ENCODE peak calls at places on chromosomes 3 and 15, in ten cellular contexts. C is esophagus squamous epithelium, Q is Calu3, W is thoracic aorta, A is left ventricle myocardium inferior, R is kidney, T is Peyer's patch, U is cardiac muscle cell, S is left lung, F is HepG2. P is an unnamed sample.

GRCh38 chr3:45567730-45568172 is 26.8 kb upstream of the LIMD1 start:
- DNase-seq in C (no peak), W (no peak), S (peak; percentile 48), T (peak; percentile 47), A (no peak), R (no peak), Q (no peak), U (no peak), F (no peak), P (peak; percentile 28)

GRCh38 chr15:74839526-74840395 is 3.2 kb downstream of the ULK3 start:
- DNase-seq in Q (no peak), W (no peak), T (no peak), C (no peak), R (no peak), U (no peak), A (no peak), S (no peak), F (no peak), P (no peak)

GRCh38 chr3:64388886-64389285 is 163.6 kb upstream of the PRICKLE2 start:
- DNase-seq in U (no peak), S (no peak), A (no peak), Q (no peak), C (no peak), F (no peak), R (no peak), W (no peak), T (no peak), P (no peak)

GRCh38 chr3:13123765-13124164 is 50.5 kb upstream of the IQSEC1 start:
- DNase-seq in T (no peak), Q (no peak), W (no peak), A (no peak), S (no peak), U (no peak), F (no peak), C (no peak), R (peak; percentile 41), P (no peak)

GRCh38 chr3:13275376-13276005 is 144.6 kb downstream of the NUP210 start:
- DNase-seq in T (no peak), C (no peak), A (no peak), Q (no peak), U (no peak), S (no peak), F (no peak), W (no peak), R (no peak), P (peak; percentile 68)

GRCh38 chr3:142578309-142579223 is at the start of gene ATR:
- DNase-seq in U (peak; percentile 97), F (peak; percentile 89), C (peak; percentile 61), S (peak; percentile 97), R (peak; percentile 99), A (peak; percentile 97), Q (peak; percentile 100), T (peak; percentile 95), W (peak; percentile 80), P (peak; percentile 97)

GRCh38 chr15:84915011-84915958 is 30.8 kb downstream of the SLC28A1 start:
- DNase-seq in A (peak; percentile 86), U (peak; percentile 96), R (peak; percentile 93), S (peak; percentile 63), W (peak; percentile 84), F (peak; percentile 84), Q (peak; percentile 97), C (no peak), T (no peak), P (no peak)

GRCh38 chr3:13192471-13193213 is 119.4 kb upstream of the IQSEC1 start:
- DNase-seq in W (no peak), S (no peak), T (no peak), Q (peak; percentile 37), R (peak; percentile 64), F (peak; percentile 35), U (no peak), A (no peak), C (no peak), P (peak; percentile 68)

GRCh38 chr3:100252006-100252405 is 8.8 kb upstream of the TBC1D23 start:
- DNase-seq in T (no peak), S (no peak), C (no peak), R (no peak), U (no peak), Q (no peak), A (no peak), W (no peak), F (no peak), P (no peak)

GRCh38 chr3:100260081-100260684 is 609 bp upstream of the TBC1D23 start:
- DNase-seq in Q (no peak), R (peak; percentile 77), T (no peak), A (peak; percentile 47), U (peak; percentile 37), F (peak; percentile 35), S (peak; percentile 44), C (no peak), W (no peak), P (no peak)

GRCh38 chr3:100256724-100257123 is 4.1 kb upstream of the TBC1D23 start:
- DNase-seq in T (no peak), W (no peak), Q (no peak), C (no peak), R (no peak), F (no peak), A (no peak), S (no peak), U (no peak), P (no peak)

GRCh38 chr3:100257601-100258000 is 3.2 kb upstream of the TBC1D23 start:
- DNase-seq in F (no peak), W (no peak), T (no peak), R (no peak), S (no peak), A (no peak), Q (no peak), U (no peak), C (no peak), P (no peak)

GRCh38 chr3:100254168-100254777 is 6.5 kb upstream of the TBC1D23 start:
- DNase-seq in S (peak; percentile 37), F (peak; percentile 68), Q (peak; percentile 63), R (no peak), U (peak; percentile 81), C (no peak), W (no peak), T (peak; percentile 40), A (peak; percentile 29), P (no peak)
- TF ChIP-seq CTCF in S (peak; percentile 67), F (peak; percentile 89), Q (peak; percentile 72), R (peak; percentile 84), U (peak; percentile 87), C (peak; percentile 67), W (peak; percentile 82), T (peak; percentile 68), A (peak; percentile 95), P (peak; percentile 98)

GRCh38 chr3:28800203-28800602 is 451.6 kb upstream of the AZI2 start:
- DNase-seq in A (no peak), R (no peak), Q (no peak), C (no peak), W (no peak), S (no peak), T (no peak), F (no peak), U (no peak), P (no peak)

GRCh38 chr3:28799084-28799483 is 450.5 kb upstream of the AZI2 start:
- DNase-seq in C (no peak), T (no peak), A (no peak), W (no peak), S (no peak), Q (no peak), R (no peak), U (peak; percentile 11), F (no peak), P (no peak)
- TF ChIP-seq CTCF in C (no peak), T (no peak), A (no peak), W (no peak), S (no peak), Q (no peak), R (no peak), U (no peak), F (peak; percentile 16), P (no peak)

GRCh38 chr15:90294601-90295269 is 29.3 kb downstream of the NGRN start:
- DNase-seq in W (no peak), Q (no peak), A (no peak), F (no peak), R (no peak), T (no peak), S (no peak), C (no peak), U (no peak), P (no peak)
- TF ChIP-seq CTCF in W (no peak), Q (no peak), A (no peak), F (peak; percentile 50), R (no peak), T (no peak), S (no peak), C (no peak), U (no peak), P (no peak)

GRCh38 chr3:10707089-10707983 is 108.7 kb upstream of the SLC6A11 start:
- DNase-seq in T (no peak), A (no peak), W (no peak), U (peak; percentile 44), C (no peak), Q (no peak), R (peak; percentile 75), S (no peak), F (no peak), P (no peak)
- TF ChIP-seq CTCF in T (no peak), A (no peak), W (no peak), U (no peak), C (no peak), Q (no peak), R (no peak), S (no peak), F (no peak), P (peak; percentile 61)

GRCh38 chr15:87667643-87668042 is 588.9 kb downstream of the NTRK3 start:
- DNase-seq in S (no peak), W (no peak), C (no peak), T (no peak), F (no peak), R (no peak), Q (no peak), U (no peak), A (no peak), P (no peak)

GRCh38 chr15:87672309-87672897 is 584.1 kb downstream of the NTRK3 start:
- DNase-seq in C (no peak), R (no peak), W (no peak), S (no peak), T (no peak), Q (no peak), U (peak; percentile 35), A (peak; percentile 16), F (no peak), P (no peak)

GRCh38 chr15:87669846-87670245 is 586.7 kb downstream of the NTRK3 start:
- DNase-seq in A (no peak), F (no peak), U (no peak), W (no peak), T (no peak), C (no peak), R (no peak), Q (no peak), S (no peak), P (no peak)

DNA sequence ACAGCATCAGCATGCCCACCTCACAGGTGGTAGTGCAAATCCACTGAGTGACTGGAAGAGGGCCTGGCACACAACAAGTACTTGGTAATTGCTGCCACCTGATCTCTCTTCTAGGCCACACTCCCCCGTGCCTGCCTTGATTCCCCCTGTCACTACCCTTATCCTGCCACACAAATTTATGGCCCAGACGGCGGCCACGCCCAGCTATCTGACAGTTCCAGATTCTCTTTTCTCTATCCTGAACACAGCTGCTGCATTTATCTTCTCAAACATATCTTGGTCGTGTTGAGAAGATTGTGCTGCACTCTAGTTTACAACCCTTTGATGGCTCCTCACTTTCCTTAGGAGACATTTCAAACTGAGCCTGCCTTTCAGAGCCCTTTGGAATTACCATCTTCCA is 585.2 kb downstream of the NTRK3 start:
- DNase-seq in C (no peak), U (no peak), F (no peak), T (no peak), W (no peak), Q (no peak), A (no peak), S (no peak), R (no peak), P (no peak)
- TF ChIP-seq CTCF in C (no peak), U (no peak), F (no peak), T (no peak), W (no peak), Q (no peak), A (no peak), S (no peak), R (no peak), P (no peak)

P was measured in chondrocyte.